ENCODE peak calls at places on chromosomes 11 and 22, in eight cellular contexts. One of them, this sample, is unnamed.

GRCh38 chr11:64378335-64378884 is 19.4 kb downstream of the RPS6KA4 start:
- DNase-seq in AG09309: no peak
- DNase-seq in body of pancreas: peak
- DNase-seq in bronchial epithelial cell: no peak
- DNase-seq in neuronal stem cell: no peak
- DNase-seq in dorsolateral prefrontal cortex: no peak
- DNase-seq in OCI-LY7: no peak
- DNase-seq in epithelial cell of proximal tubule: no peak
- DNase-seq in this sample: no peak

GRCh38 chr11:72586591-72587090 is 87.6 kb downstream of the PDE2A start:
- DNase-seq in AG09309: no peak
- DNase-seq in bronchial epithelial cell: no peak
- DNase-seq in dorsolateral prefrontal cortex: peak
- DNase-seq in body of pancreas: no peak
- DNase-seq in neuronal stem cell: no peak
- DNase-seq in OCI-LY7: no peak
- DNase-seq in epithelial cell of proximal tubule: no peak
- DNase-seq in this sample: no peak

GRCh38 chr11:132072880-132073213 is 702.4 kb downstream of the NTM start:
- DNase-seq in epithelial cell of proximal tubule: no peak
- DNase-seq in bronchial epithelial cell: no peak
- DNase-seq in dorsolateral prefrontal cortex: no peak
- DNase-seq in OCI-LY7: no peak
- DNase-seq in neuronal stem cell: no peak
- DNase-seq in body of pancreas: no peak
- DNase-seq in AG09309: no peak
- DNase-seq in this sample: no peak

GRCh38 chr11:75667268-75667830 is 1.5 kb downstream of the MAP6 start:
- DNase-seq in dorsolateral prefrontal cortex: no peak
- DNase-seq in epithelial cell of proximal tubule: no peak
- DNase-seq in AG09309: no peak
- DNase-seq in body of pancreas: peak
- DNase-seq in neuronal stem cell: peak
- DNase-seq in OCI-LY7: no peak
- DNase-seq in bronchial epithelial cell: no peak
- DNase-seq in this sample: no peak

GRCh38 chr22:36819112-36819511 is 2.3 kb upstream of the PVALB start:
- DNase-seq in neuronal stem cell: no peak
- DNase-seq in epithelial cell of proximal tubule: no peak
- DNase-seq in dorsolateral prefrontal cortex: no peak
- DNase-seq in body of pancreas: no peak
- DNase-seq in AG09309: no peak
- DNase-seq in OCI-LY7: no peak
- DNase-seq in bronchial epithelial cell: no peak
- DNase-seq in this sample: no peak

GRCh38 chr11:100445231-100445735 is 241.8 kb upstream of the ARHGAP42 start:
- DNase-seq in neuronal stem cell: no peak
- DNase-seq in AG09309: no peak
- DNase-seq in dorsolateral prefrontal cortex: no peak
- DNase-seq in epithelial cell of proximal tubule: peak
- DNase-seq in OCI-LY7: no peak
- DNase-seq in body of pancreas: peak
- DNase-seq in bronchial epithelial cell: peak
- DNase-seq in this sample: no peak

GRCh38 chr11:30549565-30549964 is 36.6 kb downstream of the MPPED2 start:
- DNase-seq in neuronal stem cell: no peak
- DNase-seq in dorsolateral prefrontal cortex: no peak
- DNase-seq in bronchial epithelial cell: no peak
- DNase-seq in body of pancreas: no peak
- DNase-seq in epithelial cell of proximal tubule: no peak
- DNase-seq in OCI-LY7: no peak
- DNase-seq in AG09309: no peak
- DNase-seq in this sample: no peak

GRCh38 chr22:30754971-30755759 is 60.5 kb downstream of the OSBP2 start:
- DNase-seq in body of pancreas: peak
- DNase-seq in neuronal stem cell: peak
- DNase-seq in dorsolateral prefrontal cortex: no peak
- DNase-seq in epithelial cell of proximal tubule: peak
- DNase-seq in bronchial epithelial cell: peak
- DNase-seq in OCI-LY7: peak
- DNase-seq in AG09309: peak
- DNase-seq in this sample: no peak

GRCh38 chr11:19350093-19350665 is 109.4 kb upstream of the E2F8 start:
- DNase-seq in OCI-LY7: no peak
- DNase-seq in epithelial cell of proximal tubule: no peak
- DNase-seq in AG09309: no peak
- DNase-seq in dorsolateral prefrontal cortex: no peak
- DNase-seq in body of pancreas: no peak
- DNase-seq in neuronal stem cell: no peak
- DNase-seq in bronchial epithelial cell: no peak
- DNase-seq in this sample: no peak

GRCh38 chr11:68997995-68998348 is 15.1 kb downstream of the MRGPRF start:
- DNase-seq in epithelial cell of proximal tubule: no peak
- DNase-seq in neuronal stem cell: no peak
- DNase-seq in AG09309: no peak
- DNase-seq in body of pancreas: no peak
- DNase-seq in bronchial epithelial cell: no peak
- DNase-seq in OCI-LY7: no peak
- DNase-seq in dorsolateral prefrontal cortex: no peak
- DNase-seq in this sample: peak

GRCh38 chr11:443542-444199 is 1.9 kb upstream of the ANO9 start:
- DNase-seq in neuronal stem cell: no peak
- DNase-seq in body of pancreas: no peak
- DNase-seq in dorsolateral prefrontal cortex: no peak
- DNase-seq in AG09309: no peak
- DNase-seq in bronchial epithelial cell: no peak
- DNase-seq in epithelial cell of proximal tubule: no peak
- DNase-seq in OCI-LY7: no peak
- DNase-seq in this sample: no peak

GRCh38 chr11:27795955-27796861 is 96.0 kb upstream of the BDNF start:
- DNase-seq in OCI-LY7: no peak
- DNase-seq in epithelial cell of proximal tubule: peak
- DNase-seq in neuronal stem cell: peak
- DNase-seq in AG09309: no peak
- DNase-seq in dorsolateral prefrontal cortex: no peak
- DNase-seq in body of pancreas: no peak
- DNase-seq in bronchial epithelial cell: peak
- DNase-seq in this sample: no peak

GRCh38 chr22:36486619-36487384 is 5.4 kb upstream of the TXN2 start:
- DNase-seq in dorsolateral prefrontal cortex: no peak
- DNase-seq in AG09309: no peak
- DNase-seq in OCI-LY7: peak
- DNase-seq in neuronal stem cell: no peak
- DNase-seq in body of pancreas: peak
- DNase-seq in epithelial cell of proximal tubule: no peak
- DNase-seq in bronchial epithelial cell: peak
- DNase-seq in this sample: no peak

GRCh38 chr11:13861411-13861810 is 101.1 kb upstream of the SPON1 start:
- DNase-seq in neuronal stem cell: no peak
- DNase-seq in body of pancreas: no peak
- DNase-seq in epithelial cell of proximal tubule: no peak
- DNase-seq in AG09309: no peak
- DNase-seq in OCI-LY7: peak
- DNase-seq in bronchial epithelial cell: no peak
- DNase-seq in dorsolateral prefrontal cortex: no peak
- DNase-seq in this sample: no peak

DNA sequence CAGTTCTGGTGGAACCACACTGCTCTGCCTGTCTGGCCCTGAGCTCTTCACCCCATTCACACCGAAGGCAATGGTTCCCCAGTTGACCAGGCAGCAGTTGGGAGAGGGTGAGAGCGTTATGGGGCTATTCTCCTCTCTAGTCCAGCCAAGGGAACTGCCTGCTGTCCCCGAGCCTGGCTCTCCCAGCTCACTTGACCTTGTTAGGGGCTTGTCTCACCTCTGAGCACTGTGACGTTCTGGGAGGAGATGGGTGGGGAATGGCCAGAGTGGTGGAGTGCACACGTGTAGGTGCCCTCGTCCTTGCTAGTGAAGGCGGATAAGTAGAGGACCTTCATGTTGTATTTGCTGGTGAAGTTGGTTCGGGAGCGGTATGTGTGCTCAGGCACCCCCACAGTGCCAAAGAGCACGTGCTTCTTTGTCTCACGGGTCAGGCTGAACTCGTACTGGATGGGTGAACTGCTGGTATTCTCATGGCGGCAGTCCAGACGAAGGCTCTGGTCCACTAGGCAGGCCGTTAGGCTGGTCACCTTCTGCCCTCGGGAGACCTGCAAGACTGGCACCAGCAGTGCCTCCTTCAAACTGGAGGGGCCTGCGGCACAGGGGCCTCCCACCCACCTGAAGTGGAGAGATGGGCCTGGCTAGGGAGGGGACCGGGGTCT is 3.0 kb downstream of the THY1 start:
- DNase-seq in epithelial cell of proximal tubule: peak
- DNase-seq in body of pancreas: no peak
- DNase-seq in AG09309: no peak
- DNase-seq in bronchial epithelial cell: no peak
- DNase-seq in neuronal stem cell: no peak
- DNase-seq in OCI-LY7: no peak
- DNase-seq in dorsolateral prefrontal cortex: no peak
- DNase-seq in this sample: no peak
- H3K4me3 ChIP-seq in epithelial cell of proximal tubule: no peak
- H3K4me3 ChIP-seq in body of pancreas: no peak
- H3K4me3 ChIP-seq in AG09309: peak
- H3K4me3 ChIP-seq in bronchial epithelial cell: no peak
- H3K4me3 ChIP-seq in neuronal stem cell: no peak
- H3K4me3 ChIP-seq in OCI-LY7: no peak
- H3K4me3 ChIP-seq in dorsolateral prefrontal cortex: no peak
- H3K4me3 ChIP-seq in this sample: no peak

DNA sequence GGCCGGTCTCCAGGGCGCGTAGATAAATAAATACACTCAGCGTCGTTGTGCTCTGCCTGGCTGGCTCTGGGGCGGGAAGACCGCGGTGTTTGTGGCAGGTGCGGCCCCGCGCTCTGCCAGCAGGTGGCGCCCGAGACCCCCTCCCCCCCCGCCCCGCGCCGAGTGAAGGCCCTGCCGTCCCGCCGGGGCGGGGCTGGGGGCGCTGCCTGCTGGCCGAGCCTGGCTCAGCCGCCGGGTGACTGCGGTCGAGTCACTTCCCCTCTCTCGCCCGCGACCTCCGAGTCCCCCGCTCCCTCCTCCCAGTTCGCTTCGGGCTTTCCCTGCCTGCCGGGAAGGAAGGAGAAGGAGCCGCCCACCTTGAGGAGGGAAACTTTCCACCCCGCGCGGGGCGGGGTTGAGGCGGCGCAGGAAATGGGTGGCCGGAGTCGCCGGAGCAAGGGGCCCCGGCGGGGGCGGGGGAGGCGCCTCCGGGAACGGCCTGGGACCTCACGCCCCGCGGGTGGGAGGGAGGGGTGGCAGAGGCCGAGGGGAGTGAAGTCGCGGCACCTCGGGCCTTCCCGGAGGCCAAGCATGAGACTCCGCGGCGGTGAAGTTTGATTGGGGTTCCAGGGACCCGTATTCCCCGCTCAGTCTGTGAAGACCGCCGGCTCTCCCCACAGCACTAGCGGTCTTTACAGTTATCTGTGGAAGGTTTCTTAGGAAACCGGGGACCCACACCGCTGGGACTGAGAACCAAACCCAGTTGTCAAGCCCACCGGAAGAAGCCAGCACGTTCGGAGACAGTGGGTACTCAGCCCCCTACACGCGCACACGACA is 1.5 kb upstream of the EHBP1L1 start:
- DNase-seq in bronchial epithelial cell: peak
- DNase-seq in epithelial cell of proximal tubule: no peak
- DNase-seq in OCI-LY7: peak
- DNase-seq in body of pancreas: peak
- DNase-seq in neuronal stem cell: peak
- DNase-seq in AG09309: peak
- DNase-seq in dorsolateral prefrontal cortex: no peak
- DNase-seq in this sample: peak
- H3K4me3 ChIP-seq in bronchial epithelial cell: peak
- H3K4me3 ChIP-seq in epithelial cell of proximal tubule: peak
- H3K4me3 ChIP-seq in OCI-LY7: peak
- H3K4me3 ChIP-seq in body of pancreas: peak
- H3K4me3 ChIP-seq in neuronal stem cell: peak
- H3K4me3 ChIP-seq in AG09309: peak
- H3K4me3 ChIP-seq in dorsolateral prefrontal cortex: peak
- H3K4me3 ChIP-seq in this sample: peak

DNA sequence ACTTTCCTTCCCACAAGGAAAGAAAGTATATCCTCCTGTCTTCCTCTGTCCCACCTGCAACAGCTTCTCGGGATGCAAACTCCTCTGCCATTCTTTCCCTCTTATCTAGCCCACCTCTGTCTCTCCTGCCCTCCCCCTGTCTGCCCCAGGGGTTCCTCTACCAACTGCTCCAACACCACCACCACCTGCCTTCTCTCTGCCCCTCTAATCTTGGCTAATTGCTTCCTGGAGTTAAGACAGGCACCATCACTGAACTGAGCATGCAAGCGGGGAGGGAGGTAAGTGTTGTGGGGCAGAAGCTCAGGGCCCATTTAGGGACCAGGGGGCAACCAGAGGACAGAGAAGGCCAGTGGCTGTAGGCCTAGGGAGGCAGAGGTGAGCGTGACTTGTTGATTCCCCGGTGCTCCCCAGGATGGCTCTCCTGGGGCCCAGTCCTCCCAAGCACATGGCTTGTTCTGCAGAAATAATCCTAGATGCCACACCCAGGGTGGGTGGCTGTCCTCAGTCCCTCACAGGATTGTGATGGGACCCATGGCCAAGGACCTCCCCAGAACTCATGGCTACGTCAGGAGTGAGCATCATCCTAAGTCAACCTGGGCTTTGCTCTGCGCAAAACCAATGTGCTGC is 111.1 kb downstream of the TP53I11 start:
- DNase-seq in neuronal stem cell: no peak
- DNase-seq in OCI-LY7: no peak
- DNase-seq in AG09309: no peak
- DNase-seq in epithelial cell of proximal tubule: no peak
- DNase-seq in body of pancreas: no peak
- DNase-seq in bronchial epithelial cell: no peak
- DNase-seq in dorsolateral prefrontal cortex: no peak
- DNase-seq in this sample: no peak
- H3K4me3 ChIP-seq in neuronal stem cell: no peak
- H3K4me3 ChIP-seq in OCI-LY7: no peak
- H3K4me3 ChIP-seq in AG09309: no peak
- H3K4me3 ChIP-seq in epithelial cell of proximal tubule: no peak
- H3K4me3 ChIP-seq in body of pancreas: no peak
- H3K4me3 ChIP-seq in bronchial epithelial cell: no peak
- H3K4me3 ChIP-seq in dorsolateral prefrontal cortex: no peak
- H3K4me3 ChIP-seq in this sample: no peak

DNA sequence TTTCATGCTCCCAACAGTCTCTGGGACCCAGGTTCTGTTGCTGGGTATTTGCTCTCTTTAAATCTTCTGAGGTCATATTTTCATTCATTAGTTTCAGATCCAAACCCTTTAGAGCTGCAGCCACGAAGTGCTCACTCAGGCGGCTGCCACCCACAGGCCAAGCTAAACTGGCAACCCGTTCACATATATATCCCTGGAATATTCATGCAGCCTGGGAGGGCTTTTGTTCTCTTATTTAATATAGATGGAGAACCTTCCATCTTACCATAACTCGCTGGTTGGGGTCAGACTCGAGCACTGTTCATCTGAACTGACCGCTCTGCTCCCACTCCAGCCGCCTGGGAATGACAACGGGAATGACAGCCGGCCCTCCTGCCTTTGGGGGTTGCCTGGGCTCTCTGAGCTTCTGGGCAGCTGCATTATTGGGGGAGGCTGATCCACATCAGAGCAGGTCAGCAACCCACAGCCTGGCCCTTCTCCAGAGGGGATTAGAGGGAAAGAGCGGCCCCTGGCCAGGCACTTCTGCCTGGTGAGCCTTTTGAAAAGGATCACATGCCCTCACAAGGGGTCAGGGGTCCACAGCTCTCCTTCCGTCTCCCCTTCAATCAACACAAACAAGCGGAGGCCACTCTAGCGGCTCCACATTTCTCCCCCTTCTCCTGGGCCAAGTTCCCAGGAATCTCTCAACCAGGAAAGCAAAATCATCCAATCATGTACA is 11.9 kb downstream of the TMEM184B start:
- DNase-seq in neuronal stem cell: peak
- DNase-seq in OCI-LY7: peak
- DNase-seq in AG09309: no peak
- DNase-seq in dorsolateral prefrontal cortex: peak
- DNase-seq in epithelial cell of proximal tubule: no peak
- DNase-seq in body of pancreas: no peak
- DNase-seq in bronchial epithelial cell: no peak
- DNase-seq in this sample: no peak
- H3K4me3 ChIP-seq in neuronal stem cell: no peak
- H3K4me3 ChIP-seq in OCI-LY7: peak
- H3K4me3 ChIP-seq in AG09309: no peak
- H3K4me3 ChIP-seq in dorsolateral prefrontal cortex: no peak
- H3K4me3 ChIP-seq in epithelial cell of proximal tubule: no peak
- H3K4me3 ChIP-seq in body of pancreas: no peak
- H3K4me3 ChIP-seq in bronchial epithelial cell: no peak
- H3K4me3 ChIP-seq in this sample: peak